ENCODE peak calls at places on chromosomes 5 and 9, in four cellular contexts. R is CD4-positive, alpha-beta T cell; V is choroid plexus epithelial cell; U is AG04450. C is an unnamed sample.

GRCh38 chr5:95283761-95284511 is 958 bp downstream of the MCTP1 start:
- DNase-seq in R (no peak), V (peak), U (no peak), C (peak)

GRCh38 chr9:86253577-86253976 is 5.9 kb downstream of the C9orf153 start:
- DNase-seq in U (no peak), R (no peak), V (no peak), C (no peak)

GRCh38 chr5:148856424-148856823 is 30.0 kb downstream of the ADRB2 start:
- DNase-seq in V (no peak), U (no peak), R (no peak), C (no peak)

GRCh38 chr9:36328798-36329411 is 70.7 kb upstream of the GNE start:
- DNase-seq in U (peak), V (peak), R (peak), C (peak)

GRCh38 chr5:134527156-134527960 is 1.9 kb downstream of the JADE2 start:
- DNase-seq in V (peak), U (peak), R (peak), C (peak)

GRCh38 chr9:110745656-110746055 is 77.1 kb downstream of the MUSK start:
- DNase-seq in U (no peak), R (no peak), V (peak), C (peak)

GRCh38 chr5:134735243-134735642 is 3.1 kb upstream of the CAMLG start:
- DNase-seq in R (no peak), V (no peak), U (no peak), C (no peak)

GRCh38 chr5:115948013-115948605 is 14.2 kb upstream of the LVRN start:
- DNase-seq in U (no peak), V (peak), R (no peak), C (peak)

GRCh38 chr5:149153751-149154610 is 12.7 kb downstream of the ABLIM3 start:
- DNase-seq in V (peak), R (no peak), U (no peak), C (peak)

GRCh38 chr9:98218562-98219363 is 26.3 kb upstream of the CORO2A start:
- DNase-seq in R (no peak), V (peak), U (no peak), C (no peak)

GRCh38 chr5:16557477-16557876 is 59.3 kb downstream of the RETREG1 start:
- DNase-seq in U (no peak), R (no peak), V (no peak), C (no peak)

GRCh38 chr9:137971477-137972138 is 94.0 kb downstream of the CACNA1B start:
- DNase-seq in U (no peak), R (no peak), V (no peak), C (no peak)

GRCh38 chr9:9078301-9078700 is 1278.7 kb upstream of the DMAC1 start:
- DNase-seq in V (no peak), U (no peak), R (no peak), C (no peak)

GRCh38 chr5:76733049-76733417 is 17.1 kb downstream of the F2R start:
- DNase-seq in U (no peak), V (no peak), R (peak), C (no peak)

GRCh38 chr9:7212101-7212500 is 454.3 kb downstream of the KDM4C start:
- DNase-seq in V (peak), R (no peak), U (no peak), C (no peak)

GRCh38 chr9:137431416-137431931 is 8.3 kb downstream of the NOXA1 start:
- DNase-seq in V (no peak), U (no peak), R (no peak), C (no peak)

GRCh38 chr9:103242025-103242424 is 246.9 kb downstream of the CYLC2 start:
- DNase-seq in R (no peak), V (no peak), U (no peak), C (peak)

GRCh38 chr9:31119882-31120481 is 1264.5 kb upstream of the ACO1 start:
- DNase-seq in U (no peak), R (peak), V (peak), C (peak)

GRCh38 chr9:136903041-136903554 is 16.8 kb downstream of the TRAF2 start:
- DNase-seq in R (no peak), U (no peak), V (no peak), C (no peak)

GRCh38 chr9:109934499-109935214 is 154.7 kb downstream of the PALM2AKAP2 start:
- DNase-seq in U (no peak), V (peak), R (no peak), C (no peak)

GRCh38 chr5:101174981-101175380 is 271.9 kb upstream of the ST8SIA4 start:
- DNase-seq in V (no peak), U (no peak), R (no peak), C (no peak)

GRCh38 chr9:137138058-137138697 is 776 bp upstream of the GRIN1 start:
- DNase-seq in U (no peak), R (no peak), V (no peak), C (no peak)

GRCh38 chr9:121360975-121361374 is 9.1 kb downstream of the STOM start:
- DNase-seq in R (no peak), U (no peak), V (peak), C (peak)
- TF ChIP-seq CTCF in R (no peak), U (no peak), V (no peak), C (no peak)

DNA sequence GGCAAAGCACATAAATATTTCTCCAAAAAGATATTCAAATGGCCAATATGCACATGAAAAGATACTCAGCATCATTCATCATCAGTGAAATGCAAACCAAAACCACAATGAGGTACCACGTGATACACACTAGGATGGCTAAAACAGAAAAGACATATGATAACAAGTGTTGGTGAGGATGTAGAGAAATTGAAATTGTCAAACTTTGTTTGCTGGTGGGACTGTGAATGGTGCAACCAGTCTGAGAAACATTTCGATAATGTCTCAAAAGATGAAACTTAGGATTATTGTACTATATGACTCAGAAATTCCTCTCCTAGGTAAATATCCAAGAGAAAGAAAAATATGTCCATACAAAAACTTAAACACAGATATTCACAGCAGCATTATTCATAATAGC is 8.6 kb upstream of the LHFPL2 start:
- DNase-seq in V (no peak), R (no peak), U (no peak), C (no peak)
- TF ChIP-seq CTCF in V (no peak), R (no peak), U (no peak), C (no peak)

DNA sequence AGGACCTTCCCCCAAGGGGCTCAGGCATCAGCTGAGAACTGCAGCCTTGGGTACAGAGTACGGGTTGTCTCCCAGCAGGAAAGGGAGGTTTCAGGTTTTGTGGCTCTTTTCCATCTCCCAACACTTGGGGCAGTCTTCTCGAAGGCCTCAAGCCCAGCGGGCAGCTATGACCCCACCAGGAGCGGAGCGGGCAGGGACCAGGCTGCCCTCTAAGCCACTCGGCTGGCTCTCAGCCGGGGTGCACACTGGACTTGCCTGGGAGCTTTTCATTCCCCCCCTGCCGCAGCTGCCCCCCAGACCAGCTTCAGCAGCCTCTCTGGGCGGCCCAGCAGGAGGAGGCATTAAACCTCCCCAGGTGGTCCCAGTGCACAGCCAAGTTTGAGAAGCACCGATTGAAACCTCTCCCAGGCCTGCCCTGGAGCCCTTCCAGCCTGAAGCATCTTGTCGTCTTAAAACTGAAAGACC is 20.8 kb downstream of the NTNG2 start:
- DNase-seq in U (no peak), V (peak), R (no peak), C (no peak)
- TF ChIP-seq CTCF in U (peak), V (peak), R (no peak), C (no peak)

GRCh38 chr5:1511651-1512540 is 11.9 kb downstream of the LPCAT1 start:
- DNase-seq in R (no peak), U (no peak), V (no peak), C (peak)
- TF ChIP-seq CTCF in R (no peak), U (peak), V (peak), C (peak)